ENCODE peak calls at places on chromosome 2, in seven cellular contexts. E, I, Z, X, A, P and R are unnamed samples.

GRCh38 chr2:166157578-166157977 is 29.8 kb upstream of the SCN1A start:
- DNase-seq in E (no peak), I (no peak), Z (no peak), X (no peak), A (no peak), P (no peak), R (no peak)

GRCh38 chr2:158726906-158727592 is 68.1 kb upstream of the DAPL1 start:
- DNase-seq in E (no peak), I (no peak), Z (no peak), X (no peak), A (peak), P (no peak), R (peak)

GRCh38 chr2:104378853-104379374 is 475.0 kb upstream of the POU3F3 start:
- DNase-seq in E (no peak), I (no peak), Z (peak), X (no peak), A (peak), P (no peak), R (peak)

GRCh38 chr2:197137826-197138480 is 172.6 kb downstream of the ANKRD44 start:
- DNase-seq in E (no peak), I (no peak), Z (no peak), X (no peak), A (no peak), P (no peak), R (peak)

GRCh38 chr2:39948016-39948719 is 169.1 kb upstream of the THUMPD2 start:
- DNase-seq in E (peak), I (no peak), Z (no peak), X (no peak), A (no peak), P (no peak), R (peak)

GRCh38 chr2:119469131-119469530 is 37.5 kb downstream of the TMEM37 start:
- DNase-seq in E (no peak), I (no peak), Z (no peak), X (no peak), A (no peak), P (no peak), R (no peak)

GRCh38 chr2:43324589-43325447 is 98.4 kb upstream of the ZFP36L2 start:
- DNase-seq in E (no peak), I (no peak), Z (no peak), X (peak), A (no peak), P (no peak), R (no peak)

GRCh38 chr2:120635146-120635545 is 100.5 kb upstream of the GLI2 start:
- DNase-seq in E (no peak), I (no peak), Z (no peak), X (no peak), A (no peak), P (no peak), R (no peak)

GRCh38 chr2:168825149-168825548 is 22.7 kb downstream of the NOSTRIN start:
- DNase-seq in E (no peak), I (no peak), Z (no peak), X (no peak), A (no peak), P (no peak), R (no peak)

GRCh38 chr2:219418155-219418569 is at the start of gene DES:
- DNase-seq in E (peak), I (no peak), Z (no peak), X (peak), A (no peak), P (no peak), R (no peak)
- H3K4me3 ChIP-seq in E (no peak), I (no peak), Z (no peak), X (peak), A (no peak), P (peak), R (no peak)

DNA sequence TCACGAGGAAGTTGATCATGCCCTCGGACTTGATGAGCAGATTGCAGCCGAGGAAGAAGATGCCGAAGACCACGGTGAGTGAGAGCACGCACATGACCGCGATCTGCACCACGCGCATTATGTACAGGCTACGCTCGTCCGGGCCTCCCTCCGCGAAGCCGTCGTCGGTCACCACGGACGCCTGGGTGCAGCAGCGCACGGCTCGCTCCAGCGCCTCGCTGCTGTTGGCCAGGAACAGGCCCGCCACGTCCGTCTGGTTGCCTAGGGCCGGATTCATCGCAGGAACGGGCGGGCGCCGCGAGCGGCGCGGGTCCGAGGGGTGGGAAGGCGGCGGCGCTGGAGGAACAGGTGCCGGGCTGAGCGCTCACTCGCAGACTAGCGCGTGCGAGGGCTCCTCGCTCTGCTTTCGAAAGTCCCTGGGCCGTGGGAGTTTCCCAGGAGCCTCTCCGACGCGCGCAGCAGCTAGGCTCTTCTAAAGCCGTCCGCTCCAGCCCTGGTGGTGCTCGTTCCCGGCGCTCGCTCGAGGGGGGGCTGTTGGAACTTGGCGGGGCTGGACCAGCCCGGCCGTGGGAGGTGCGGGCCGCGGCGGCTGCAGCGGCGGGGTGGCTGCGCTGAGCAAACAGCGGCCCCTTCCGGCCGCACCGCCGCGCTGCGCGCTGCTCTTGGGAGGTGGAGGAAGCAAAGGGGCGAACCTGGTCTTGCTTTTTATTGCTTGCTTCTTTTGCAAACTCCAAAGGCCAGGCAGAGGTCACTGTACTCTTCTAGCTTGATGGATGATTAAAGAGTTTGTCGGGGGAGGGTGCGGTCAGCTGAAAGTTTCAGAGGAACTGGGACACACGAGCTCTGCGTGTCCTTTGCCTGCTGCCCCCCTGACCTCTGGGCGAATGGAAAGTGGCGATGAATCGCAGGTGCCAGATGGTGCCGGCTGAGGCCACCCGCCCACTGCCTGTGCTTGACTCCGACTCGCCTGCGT is at the start of gene RPRM:
- DNase-seq in E (peak), I (peak), Z (peak), X (peak), A (peak), P (peak), R (peak)
- H3K4me3 ChIP-seq in E (peak), I (no peak), Z (peak), X (peak), A (no peak), P (peak), R (peak)

DNA sequence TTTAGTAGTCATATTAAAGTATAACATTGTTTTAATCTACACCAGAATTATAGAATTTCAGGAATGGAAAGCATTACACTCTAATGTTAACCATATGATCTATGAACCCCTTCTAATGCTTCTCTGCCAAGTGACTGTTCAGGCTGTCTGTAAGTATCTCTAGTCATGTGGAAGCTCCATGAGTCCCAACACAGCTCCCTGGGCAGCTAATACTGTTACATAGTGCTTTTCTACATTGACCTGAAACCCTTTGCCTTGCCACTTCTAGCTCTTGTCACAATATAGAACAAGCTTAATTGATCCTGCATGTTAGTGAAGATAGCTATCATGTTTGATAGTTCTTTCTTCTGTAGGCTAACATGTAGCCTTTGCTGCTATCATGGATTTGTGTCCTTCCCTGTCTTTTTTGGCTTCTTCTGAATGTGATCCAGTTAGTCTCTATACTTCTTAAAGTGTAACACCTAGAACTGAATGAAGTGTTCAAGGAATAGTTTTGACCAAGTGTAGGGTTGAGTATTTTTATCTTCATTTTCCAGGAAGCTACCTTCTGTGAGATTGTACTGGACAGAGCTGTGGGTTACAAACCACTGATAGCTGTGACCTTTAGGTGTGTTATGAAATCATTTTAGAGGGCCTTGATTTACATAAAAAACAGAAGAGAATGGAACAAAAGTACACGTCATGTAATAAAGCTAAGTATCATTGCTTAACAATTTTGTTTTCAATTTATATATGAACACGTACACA is 23.7 kb downstream of the BABAM2 start:
- DNase-seq in E (no peak), I (no peak), Z (no peak), X (no peak), A (no peak), P (no peak), R (peak)
- H3K4me3 ChIP-seq in E (no peak), I (no peak), Z (no peak), X (no peak), A (no peak), P (no peak), R (no peak)

GRCh38 chr2:66573866-66574265 is 138.9 kb downstream of the MEIS1 start:
- DNase-seq in E (no peak), I (no peak), Z (no peak), X (no peak), A (no peak), P (no peak), R (no peak)
- H3K4me3 ChIP-seq in E (peak), I (no peak), Z (peak), X (no peak), A (no peak), P (no peak), R (no peak)

GRCh38 chr2:178074123-178075005 is 1.8 kb upstream of the PDE11A start:
- DNase-seq in E (peak), I (no peak), Z (no peak), X (no peak), A (no peak), P (no peak), R (peak)

GRCh38 chr2:178070824-178071223 is 1.8 kb downstream of the PDE11A start:
- DNase-seq in E (peak), I (no peak), Z (no peak), X (no peak), A (no peak), P (no peak), R (peak)

GRCh38 chr2:178069551-178069950 is 3.0 kb downstream of the PDE11A start:
- DNase-seq in E (no peak), I (no peak), Z (no peak), X (no peak), A (no peak), P (no peak), R (peak)

GRCh38 chr2:178072383-178073301 is at the start of gene PDE11A:
- DNase-seq in E (peak), I (no peak), Z (peak), X (peak), A (peak), P (peak), R (peak)

GRCh38 chr2:178072000-178072382 is 586 bp downstream of the PDE11A start:
- DNase-seq in E (no peak), I (no peak), Z (no peak), X (no peak), A (peak), P (no peak), R (no peak)
- H3K4me3 ChIP-seq in E (no peak), I (no peak), Z (peak), X (no peak), A (no peak), P (no peak), R (peak)

DNA sequence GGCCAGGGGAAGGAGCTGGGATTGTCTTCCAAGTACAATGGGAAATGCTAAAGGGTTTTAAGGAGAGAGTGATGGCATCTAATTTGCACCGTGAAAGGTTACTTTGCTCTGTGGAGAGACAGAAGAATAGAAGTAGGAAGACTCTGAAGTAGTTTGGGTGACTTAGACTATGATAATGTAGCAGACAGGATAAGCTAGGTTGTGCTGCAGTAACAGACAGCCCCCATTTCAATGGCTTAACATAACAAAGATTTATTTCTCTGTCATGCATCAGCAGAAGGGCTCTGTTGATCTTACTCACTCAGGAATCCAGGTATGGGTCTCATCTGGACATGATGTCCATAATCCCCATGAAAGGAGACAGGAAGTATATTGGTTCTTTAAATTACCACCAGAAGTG is 26.4 kb downstream of the GNLY start:
- DNase-seq in E (no peak), I (no peak), Z (no peak), X (no peak), A (no peak), P (no peak), R (no peak)
- H3K4me3 ChIP-seq in E (no peak), I (no peak), Z (no peak), X (no peak), A (no peak), P (no peak), R (no peak)